ENCODE peak calls at places on chromosomes 11 and 22, in five cellular contexts. Q is Peyer's patch; N is activated CD4-positive, alpha-beta T cell treated with anti-CD3 and anti-CD28 coated beads, Interleukin-2, amount 50 U/mL, for 48 hours; T is EH; S is activated CD4-positive, CD25-positive, alpha-beta regulatory T cell treated with anti-CD3 and anti-CD28 coated beads, Interleukin-2, amount 50 U/mL, for 16 hours. E is an unnamed sample.

GRCh38 chr22:47963660-47964059 is 1201.2 kb downstream of the TBC1D22A start:
- DNase-seq in S (no peak), T (no peak), Q (no peak), N (no peak), E (no peak)

GRCh38 chr11:118091690-118092089 is 4.9 kb upstream of the SMIM35 start:
- DNase-seq in T (no peak), N (no peak), Q (no peak), S (no peak), E (no peak)

GRCh38 chr22:27554106-27554814 is 247.3 kb downstream of the MN1 start:
- DNase-seq in T (peak), Q (peak), S (no peak), N (no peak), E (peak)

GRCh38 chr22:17968126-17968525 is 56.2 kb downstream of the MICAL3 start:
- DNase-seq in Q (no peak), N (no peak), S (no peak), T (no peak), E (no peak)

GRCh38 chr11:48683226-48683720 is 194.7 kb downstream of the OR4A47 start:
- DNase-seq in T (no peak), Q (no peak), N (no peak), S (no peak), E (no peak)

GRCh38 chr22:50340157-50340879 is 2.8 kb upstream of the PPP6R2 start:
- DNase-seq in Q (no peak), S (no peak), T (peak), N (peak), E (peak)

GRCh38 chr11:7536102-7536501 is 22.3 kb downstream of the PPFIBP2 start:
- DNase-seq in Q (peak), S (no peak), N (no peak), T (no peak), E (no peak)

GRCh38 chr11:26951849-26952515 is 41.9 kb upstream of the FIBIN start:
- DNase-seq in Q (no peak), N (no peak), T (peak), S (no peak), E (peak)

GRCh38 chr22:22721681-22722309 is 77.4 kb downstream of the GGTLC2 start:
- DNase-seq in N (peak), S (peak), Q (no peak), T (peak), E (peak)